ENCODE peak calls at places on chromosomes 11 and 22, in six cellular contexts. G, J, W, O, S and T are unnamed samples.

GRCh38 chr11:76670475-76671235 is at the start of gene LRRC32:
- DNase-seq in J (peak; percentile 57), O (no peak), S (peak; percentile 84), W (no peak), G (peak; percentile 82), T (no peak)

GRCh38 chr11:112723676-112724075 is 237.5 kb upstream of the NCAM1 start:
- DNase-seq in J (no peak), S (no peak), O (no peak), G (no peak), W (no peak), T (no peak)

GRCh38 chr22:33117821-33118220 is 59.6 kb upstream of the SYN3 start:
- DNase-seq in S (no peak), J (no peak), G (no peak), O (no peak), W (no peak), T (no peak)

GRCh38 chr11:129694966-129695365 is 120.7 kb upstream of the TMEM45B start:
- DNase-seq in W (no peak), S (no peak), O (no peak), G (peak; percentile 16), J (no peak), T (no peak)

GRCh38 chr22:26725012-26725676 is 67.8 kb downstream of the MIAT start:
- DNase-seq in G (no peak), J (no peak), W (no peak), O (no peak), S (no peak), T (no peak)

GRCh38 chr11:84390441-84391078 is 1104.4 kb upstream of the CCDC90B start:
- DNase-seq in G (no peak), J (peak; percentile 43), O (no peak), W (no peak), S (no peak), T (no peak)

GRCh38 chr11:71369411-71369810 is 78.8 kb downstream of the DHCR7 start:
- DNase-seq in O (no peak), G (no peak), S (no peak), W (no peak), J (no peak), T (no peak)

GRCh38 chr22:35301370-35301874 is 1.7 kb downstream of the TOM1 start:
- DNase-seq in J (no peak), O (peak; percentile 93), S (peak; percentile 20), G (no peak), W (no peak), T (peak; percentile 85)

GRCh38 chr11:19039409-19039808 is 21.1 kb downstream of the MRGPRX2 start:
- DNase-seq in S (no peak), O (no peak), W (no peak), J (no peak), G (no peak), T (no peak)

GRCh38 chr11:91664521-91664920 is 560.1 kb upstream of the FAT3 start:
- DNase-seq in O (no peak), W (no peak), G (no peak), J (no peak), S (no peak), T (peak; percentile 43)

GRCh38 chr11:5986885-5987284 is at the start of gene OR52L1:
- DNase-seq in S (no peak), W (no peak), G (no peak), J (no peak), O (no peak), T (no peak)

GRCh38 chr11:61696602-61697001 is 16.4 kb downstream of the DAGLA start:
- DNase-seq in W (no peak), S (no peak), G (no peak), O (no peak), J (no peak), T (no peak)

GRCh38 chr11:77095551-77096490 is 6.8 kb upstream of the OMP start:
- DNase-seq in W (no peak), J (no peak), O (peak; percentile 76), S (no peak), G (no peak), T (no peak)

GRCh38 chr11:108246309-108246708 is 23.4 kb downstream of the ATM start:
- DNase-seq in O (no peak), G (no peak), W (no peak), S (no peak), J (no peak), T (no peak)

GRCh38 chr11:117916956-117917355 is 12.2 kb downstream of the TMPRSS13 start:
- DNase-seq in O (no peak), G (no peak), W (no peak), J (no peak), S (no peak), T (no peak)

GRCh38 chr11:20008870-20009644 is 151.2 kb downstream of the DBX1 start:
- DNase-seq in O (peak; percentile 56), S (no peak), G (no peak), W (no peak), J (no peak), T (no peak)

GRCh38 chr11:84249344-84250135 is 963.4 kb upstream of the CCDC90B start:
- DNase-seq in J (no peak), O (no peak), W (no peak), G (no peak), S (no peak), T (no peak)

GRCh38 chr11:17259519-17259918 is 17.0 kb upstream of the NUCB2 start:
- DNase-seq in O (no peak), J (no peak), S (no peak), W (no peak), G (no peak), T (no peak)

GRCh38 chr11:61955031-61955415 is 4.9 kb downstream of the BEST1 start:
- DNase-seq in S (no peak), G (no peak), J (peak; percentile 65), O (peak; percentile 59), W (no peak), T (peak; percentile 70)

GRCh38 chr11:103953797-103954495 is 82.5 kb upstream of the DDI1 start:
- DNase-seq in O (no peak), J (no peak), W (no peak), G (no peak), S (no peak), T (no peak)

GRCh38 chr11:44917741-44918140 is 32.9 kb downstream of the TP53I11 start:
- DNase-seq in S (no peak), O (no peak), W (no peak), J (no peak), G (no peak), T (no peak)

GRCh38 chr22:34462795-34463194 is 542.5 kb upstream of the LARGE1 start:
- DNase-seq in G (no peak), S (no peak), J (no peak), W (no peak), O (no peak), T (no peak)

GRCh38 chr11:115226556-115226955 is 277.7 kb downstream of the CADM1 start:
- DNase-seq in G (peak; percentile 1), J (peak; percentile 51), O (peak; percentile 39), W (peak; percentile 70), S (no peak), T (peak; percentile 74)

GRCh38 chr22:19875531-19876313 is 21.0 kb upstream of the GNB1L start:
- DNase-seq in O (no peak), J (peak; percentile 7), G (peak; percentile 74), W (no peak), S (peak; percentile 77), T (no peak)

GRCh38 chr11:2317354-2318050 is 15.7 kb downstream of the TSPAN32 start:
- DNase-seq in S (no peak), J (no peak), G (no peak), O (no peak), W (no peak), T (no peak)

GRCh38 chr11:69012092-69013008 is 696 bp downstream of the MRGPRF start:
- DNase-seq in O (no peak), G (no peak), S (no peak), J (no peak), W (no peak), T (no peak)

GRCh38 chr22:19679476-19680099 is 34.7 kb upstream of the SEPTIN5 start:
- DNase-seq in W (no peak), J (peak; percentile 91), G (peak; percentile 13), S (peak; percentile 99), O (no peak), T (no peak)

GRCh38 chr22:48476599-48476998 is 1351.1 kb downstream of the BRD1 start:
- DNase-seq in J (no peak), O (no peak), S (no peak), G (no peak), W (no peak), T (no peak)

GRCh38 chr11:122186439-122187080 is 70.5 kb upstream of the BLID start:
- DNase-seq in W (no peak), J (no peak), O (no peak), S (no peak), G (peak; percentile 93), T (peak; percentile 87)
- TF ChIP-seq JUN in W (no peak), J (no peak), O (no peak), S (no peak), G (peak; percentile 27), T (peak; percentile 81)

GRCh38 chr11:34653851-34654490 is 33.1 kb downstream of the EHF start:
- DNase-seq in W (no peak), J (no peak), O (peak; percentile 92), G (no peak), S (no peak), T (peak; percentile 98)
- TF ChIP-seq JUN in W (no peak), J (no peak), O (no peak), G (no peak), S (no peak), T (peak; percentile 82)

DNA sequence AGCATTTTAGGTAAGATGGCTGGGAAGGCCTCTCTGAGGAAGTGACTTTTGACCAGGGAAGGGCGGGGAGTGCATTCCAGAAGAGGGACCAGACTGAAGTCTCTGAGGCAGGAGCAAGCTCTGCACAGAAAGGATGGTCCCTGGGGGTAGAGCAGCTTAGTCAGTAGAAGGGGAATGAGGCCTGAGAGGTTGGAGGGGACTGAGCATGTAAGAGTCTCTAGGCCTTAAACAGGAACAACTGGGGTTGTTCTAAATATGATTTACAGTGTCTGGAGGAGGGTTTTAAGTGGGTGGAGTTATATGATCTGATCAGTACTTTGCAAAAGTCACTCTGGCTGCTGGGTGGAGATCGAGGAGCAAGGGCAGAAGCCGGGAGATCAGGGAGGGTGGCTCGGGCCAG is 31.7 kb upstream of the TEF start:
- DNase-seq in O (no peak), G (no peak), W (no peak), J (no peak), S (peak; percentile 47), T (no peak)
- TF ChIP-seq JUN in O (no peak), G (no peak), W (no peak), J (no peak), S (no peak), T (no peak)

DNA sequence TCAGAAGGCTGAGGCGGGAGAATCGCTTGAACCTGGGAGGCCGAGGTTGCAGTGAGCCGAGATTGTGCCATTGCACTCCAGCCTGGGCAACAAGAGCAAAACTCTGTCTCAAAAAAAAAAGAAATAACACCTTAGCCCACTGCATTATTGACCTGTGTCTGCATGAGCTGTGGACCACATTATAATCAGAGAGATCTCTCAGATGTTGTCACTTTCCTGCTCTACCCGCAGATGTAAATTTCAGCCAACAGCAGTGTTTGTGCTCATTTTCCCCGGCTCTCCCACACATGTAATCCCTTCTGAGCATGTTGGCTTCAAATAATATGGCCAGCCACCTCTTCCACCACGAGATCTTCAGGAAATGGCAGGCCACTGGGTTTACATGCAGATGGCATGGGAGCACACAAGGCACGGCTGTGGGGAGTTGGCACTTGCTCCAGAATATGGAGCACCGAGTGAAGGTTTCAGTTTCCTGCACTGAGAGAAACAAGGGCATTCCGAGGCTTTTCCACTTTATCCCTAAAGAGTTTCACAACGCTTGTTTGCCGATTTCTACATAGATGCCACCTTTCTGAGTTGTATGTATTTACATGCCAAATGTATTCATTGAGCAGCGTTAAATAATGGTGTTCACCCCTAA is 19.7 kb downstream of the CDPF1 start:
- DNase-seq in S (no peak), O (no peak), G (no peak), J (no peak), W (no peak), T (no peak)
- TF ChIP-seq JUN in S (no peak), O (no peak), G (no peak), J (no peak), W (no peak), T (no peak)